ENCODE peak calls at places on chromosomes 5 and 9, in four cellular contexts. I, N, M and A are unnamed samples.

GRCh38 chr9:115133649-115134048 is 15.7 kb upstream of the TNC start:
- DNase-seq in I (no peak), M (peak), N (no peak), A (no peak)

GRCh38 chr5:52922384-52922783 is 66.8 kb upstream of the ITGA2 start:
- DNase-seq in I (no peak), N (no peak), M (peak), A (no peak)

GRCh38 chr5:72302171-72302570 is 17.9 kb downstream of the MRPS27 start:
- DNase-seq in M (peak), I (no peak), N (no peak), A (no peak)

GRCh38 chr5:33745101-33745770 is 146.6 kb downstream of the ADAMTS12 start:
- DNase-seq in I (no peak), N (no peak), M (no peak), A (no peak)

GRCh38 chr5:116763987-116764866 is 189.6 kb upstream of the SEMA6A start:
- DNase-seq in N (no peak), I (no peak), M (no peak), A (peak)

GRCh38 chr5:67831081-67831480 is 384.5 kb upstream of the PIK3R1 start:
- DNase-seq in N (no peak), M (no peak), I (no peak), A (no peak)

GRCh38 chr9:9674461-9674860 is 938.3 kb downstream of the PTPRD start:
- DNase-seq in N (no peak), I (no peak), M (no peak), A (no peak)

GRCh38 chr9:121650220-121651013 is 1.0 kb upstream of the DAB2IP start:
- DNase-seq in I (peak), M (peak), N (no peak), A (peak)